ENCODE peak calls at places on chromosomes 11 and 22, in nine cellular contexts. One of them, this sample, is unnamed.

GRCh38 chr22:22618448-22618847 is 26.0 kb upstream of the GGTLC2 start:
- DNase-seq in right lobe of liver: no peak
- DNase-seq in kidney: no peak
- DNase-seq in lung: no peak
- DNase-seq in psoas muscle: no peak
- DNase-seq in cardiac muscle cell: no peak
- DNase-seq in fibroblast of lung: no peak
- DNase-seq in heart right ventricle: no peak
- DNase-seq in left ventricle myocardium inferior: no peak
- DNase-seq in this sample: no peak

GRCh38 chr11:128579790-128580504 is 7.4 kb downstream of the ETS1 start:
- DNase-seq in fibroblast of lung: no peak
- DNase-seq in lung: no peak
- DNase-seq in heart right ventricle: no peak
- DNase-seq in cardiac muscle cell: no peak
- DNase-seq in left ventricle myocardium inferior: no peak
- DNase-seq in right lobe of liver: no peak
- DNase-seq in psoas muscle: no peak
- DNase-seq in kidney: no peak
- DNase-seq in this sample: no peak

GRCh38 chr11:1505480-1505879 is 18.9 kb upstream of the MOB2 start:
- DNase-seq in right lobe of liver: peak
- DNase-seq in cardiac muscle cell: no peak
- DNase-seq in left ventricle myocardium inferior: peak
- DNase-seq in kidney: peak
- DNase-seq in lung: no peak
- DNase-seq in fibroblast of lung: no peak
- DNase-seq in heart right ventricle: no peak
- DNase-seq in psoas muscle: no peak
- DNase-seq in this sample: no peak

GRCh38 chr11:61572913-61573312 is 8.0 kb downstream of the SYT7 start:
- DNase-seq in kidney: no peak
- DNase-seq in left ventricle myocardium inferior: no peak
- DNase-seq in psoas muscle: no peak
- DNase-seq in lung: no peak
- DNase-seq in right lobe of liver: no peak
- DNase-seq in heart right ventricle: no peak
- DNase-seq in cardiac muscle cell: no peak
- DNase-seq in fibroblast of lung: no peak
- DNase-seq in this sample: no peak

GRCh38 chr11:105935791-105936190 is 86.2 kb downstream of the MSANTD4 start:
- DNase-seq in cardiac muscle cell: peak
- DNase-seq in right lobe of liver: no peak
- DNase-seq in left ventricle myocardium inferior: no peak
- DNase-seq in kidney: no peak
- DNase-seq in psoas muscle: no peak
- DNase-seq in lung: no peak
- DNase-seq in heart right ventricle: no peak
- DNase-seq in fibroblast of lung: no peak
- DNase-seq in this sample: peak

GRCh38 chr11:94700631-94701030 is 67.5 kb upstream of the AMOTL1 start:
- DNase-seq in kidney: no peak
- DNase-seq in cardiac muscle cell: no peak
- DNase-seq in right lobe of liver: no peak
- DNase-seq in heart right ventricle: no peak
- DNase-seq in left ventricle myocardium inferior: no peak
- DNase-seq in psoas muscle: no peak
- DNase-seq in fibroblast of lung: no peak
- DNase-seq in lung: no peak
- DNase-seq in this sample: no peak

GRCh38 chr11:6238902-6239301 is at the start of gene CNGA4:
- DNase-seq in heart right ventricle: no peak
- DNase-seq in fibroblast of lung: no peak
- DNase-seq in kidney: no peak
- DNase-seq in right lobe of liver: no peak
- DNase-seq in left ventricle myocardium inferior: no peak
- DNase-seq in psoas muscle: no peak
- DNase-seq in cardiac muscle cell: no peak
- DNase-seq in lung: no peak
- DNase-seq in this sample: no peak

GRCh38 chr11:99932684-99933083 is 754.4 kb upstream of the ARHGAP42 start:
- DNase-seq in fibroblast of lung: no peak
- DNase-seq in kidney: no peak
- DNase-seq in right lobe of liver: no peak
- DNase-seq in heart right ventricle: no peak
- DNase-seq in cardiac muscle cell: no peak
- DNase-seq in left ventricle myocardium inferior: no peak
- DNase-seq in psoas muscle: no peak
- DNase-seq in lung: no peak
- DNase-seq in this sample: no peak

GRCh38 chr11:113369411-113369810 is 18.2 kb upstream of the ANKK1 start:
- DNase-seq in psoas muscle: no peak
- DNase-seq in fibroblast of lung: no peak
- DNase-seq in right lobe of liver: no peak
- DNase-seq in kidney: no peak
- DNase-seq in lung: no peak
- DNase-seq in cardiac muscle cell: no peak
- DNase-seq in heart right ventricle: no peak
- DNase-seq in left ventricle myocardium inferior: no peak
- DNase-seq in this sample: no peak

GRCh38 chr11:109697140-109697843 is 275.3 kb downstream of the C11orf87 start:
- DNase-seq in cardiac muscle cell: peak
- DNase-seq in fibroblast of lung: peak
- DNase-seq in left ventricle myocardium inferior: no peak
- DNase-seq in kidney: no peak
- DNase-seq in heart right ventricle: no peak
- DNase-seq in lung: no peak
- DNase-seq in right lobe of liver: no peak
- DNase-seq in psoas muscle: no peak
- DNase-seq in this sample: peak

GRCh38 chr11:112523477-112523876 is 262.8 kb upstream of the PLET1 start:
- DNase-seq in left ventricle myocardium inferior: peak
- DNase-seq in lung: no peak
- DNase-seq in psoas muscle: no peak
- DNase-seq in cardiac muscle cell: peak
- DNase-seq in right lobe of liver: peak
- DNase-seq in heart right ventricle: peak
- DNase-seq in kidney: no peak
- DNase-seq in fibroblast of lung: no peak
- DNase-seq in this sample: no peak

GRCh38 chr11:92384807-92385206 is 160.2 kb downstream of the FAT3 start:
- DNase-seq in heart right ventricle: no peak
- DNase-seq in cardiac muscle cell: no peak
- DNase-seq in kidney: no peak
- DNase-seq in fibroblast of lung: peak
- DNase-seq in right lobe of liver: no peak
- DNase-seq in psoas muscle: no peak
- DNase-seq in left ventricle myocardium inferior: no peak
- DNase-seq in lung: no peak
- DNase-seq in this sample: no peak

GRCh38 chr11:130831506-130832385 is 84.5 kb downstream of the SNX19 start:
- DNase-seq in cardiac muscle cell: no peak
- DNase-seq in lung: no peak
- DNase-seq in fibroblast of lung: no peak
- DNase-seq in psoas muscle: no peak
- DNase-seq in left ventricle myocardium inferior: no peak
- DNase-seq in kidney: no peak
- DNase-seq in heart right ventricle: no peak
- DNase-seq in right lobe of liver: no peak
- DNase-seq in this sample: no peak

GRCh38 chr11:75480185-75480889 is 45.4 kb downstream of the GDPD5 start:
- DNase-seq in right lobe of liver: no peak
- DNase-seq in lung: no peak
- DNase-seq in psoas muscle: no peak
- DNase-seq in fibroblast of lung: no peak
- DNase-seq in heart right ventricle: no peak
- DNase-seq in kidney: no peak
- DNase-seq in cardiac muscle cell: no peak
- DNase-seq in left ventricle myocardium inferior: no peak
- DNase-seq in this sample: no peak

GRCh38 chr11:66349084-66349386 is 1.6 kb upstream of the B4GAT1 start:
- DNase-seq in lung: no peak
- DNase-seq in cardiac muscle cell: no peak
- DNase-seq in heart right ventricle: no peak
- DNase-seq in psoas muscle: no peak
- DNase-seq in left ventricle myocardium inferior: no peak
- DNase-seq in right lobe of liver: no peak
- DNase-seq in fibroblast of lung: no peak
- DNase-seq in kidney: no peak
- DNase-seq in this sample: no peak

GRCh38 chr11:29159552-29160465 is 857.0 kb downstream of the KCNA4 start:
- DNase-seq in left ventricle myocardium inferior: no peak
- DNase-seq in cardiac muscle cell: peak
- DNase-seq in fibroblast of lung: peak
- DNase-seq in lung: peak
- DNase-seq in heart right ventricle: no peak
- DNase-seq in right lobe of liver: peak
- DNase-seq in psoas muscle: no peak
- DNase-seq in kidney: no peak
- DNase-seq in this sample: peak

GRCh38 chr11:43238341-43238740 is 73.5 kb upstream of the API5 start:
- DNase-seq in left ventricle myocardium inferior: no peak
- DNase-seq in fibroblast of lung: no peak
- DNase-seq in heart right ventricle: no peak
- DNase-seq in right lobe of liver: no peak
- DNase-seq in psoas muscle: no peak
- DNase-seq in cardiac muscle cell: no peak
- DNase-seq in lung: no peak
- DNase-seq in kidney: no peak
- DNase-seq in this sample: no peak

GRCh38 chr22:43066134-43066533 is 23.1 kb downstream of the TTLL1 start:
- DNase-seq in heart right ventricle: peak
- DNase-seq in cardiac muscle cell: no peak
- DNase-seq in left ventricle myocardium inferior: peak
- DNase-seq in fibroblast of lung: no peak
- DNase-seq in lung: no peak
- DNase-seq in kidney: no peak
- DNase-seq in right lobe of liver: no peak
- DNase-seq in psoas muscle: no peak
- DNase-seq in this sample: no peak

DNA sequence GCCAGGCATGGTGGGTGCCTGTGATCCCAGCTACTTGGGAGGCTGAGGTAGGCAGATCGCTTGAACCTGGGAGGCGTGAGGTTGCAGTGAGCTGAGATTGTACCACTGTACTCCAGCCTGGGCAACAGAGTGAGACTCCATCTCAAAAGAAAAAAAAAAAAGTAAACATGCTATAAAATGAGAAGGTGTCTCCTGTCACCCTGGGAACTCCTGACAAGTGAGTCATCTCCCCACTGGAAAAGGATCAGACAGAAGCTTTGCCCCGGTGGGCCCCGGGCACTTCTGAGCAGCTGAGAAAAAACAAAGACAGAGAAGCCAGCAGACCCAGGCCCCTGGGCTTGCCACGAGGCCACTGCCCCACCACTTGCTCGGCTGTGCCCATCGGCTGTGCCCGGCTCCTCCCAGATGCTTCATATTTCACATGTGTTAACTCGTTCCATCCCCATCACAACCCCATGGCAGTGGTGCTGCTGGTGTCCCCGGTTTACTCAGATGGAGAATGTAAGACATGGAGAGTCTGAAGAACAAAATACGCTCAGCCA is 22.3 kb downstream of the TTLL1 start:
- DNase-seq in right lobe of liver: no peak
- DNase-seq in cardiac muscle cell: no peak
- DNase-seq in left ventricle myocardium inferior: no peak
- DNase-seq in psoas muscle: no peak
- DNase-seq in heart right ventricle: no peak
- DNase-seq in kidney: no peak
- DNase-seq in lung: no peak
- DNase-seq in fibroblast of lung: peak
- DNase-seq in this sample: peak
- H3K27ac ChIP-seq in right lobe of liver: no peak
- H3K27ac ChIP-seq in cardiac muscle cell: no peak
- H3K27ac ChIP-seq in left ventricle myocardium inferior: no peak
- H3K27ac ChIP-seq in psoas muscle: no peak
- H3K27ac ChIP-seq in heart right ventricle: no peak
- H3K27ac ChIP-seq in kidney: no peak
- H3K27ac ChIP-seq in lung: no peak
- H3K27ac ChIP-seq in fibroblast of lung: no peak
- H3K27ac ChIP-seq in this sample: peak

GRCh38 chr22:49567894-49568750 is 259.6 kb downstream of the BRD1 start:
- DNase-seq in psoas muscle: no peak
- DNase-seq in lung: no peak
- DNase-seq in fibroblast of lung: no peak
- DNase-seq in kidney: peak
- DNase-seq in cardiac muscle cell: no peak
- DNase-seq in left ventricle myocardium inferior: no peak
- DNase-seq in right lobe of liver: peak
- DNase-seq in heart right ventricle: no peak
- DNase-seq in this sample: no peak
- H3K27ac ChIP-seq in psoas muscle: no peak
- H3K27ac ChIP-seq in lung: no peak
- H3K27ac ChIP-seq in fibroblast of lung: no peak
- H3K27ac ChIP-seq in kidney: no peak
- H3K27ac ChIP-seq in cardiac muscle cell: no peak
- H3K27ac ChIP-seq in left ventricle myocardium inferior: no peak
- H3K27ac ChIP-seq in right lobe of liver: no peak
- H3K27ac ChIP-seq in heart right ventricle: no peak
- H3K27ac ChIP-seq in this sample: no peak

GRCh38 chr11:22078063-22078462 is 114.8 kb upstream of the ANO5 start:
- DNase-seq in fibroblast of lung: no peak
- DNase-seq in lung: no peak
- DNase-seq in heart right ventricle: no peak
- DNase-seq in left ventricle myocardium inferior: no peak
- DNase-seq in psoas muscle: no peak
- DNase-seq in kidney: no peak
- DNase-seq in right lobe of liver: no peak
- DNase-seq in cardiac muscle cell: no peak
- DNase-seq in this sample: no peak

GRCh38 chr11:22082178-22082577 is 110.7 kb upstream of the ANO5 start:
- DNase-seq in left ventricle myocardium inferior: no peak
- DNase-seq in psoas muscle: no peak
- DNase-seq in fibroblast of lung: no peak
- DNase-seq in right lobe of liver: no peak
- DNase-seq in lung: no peak
- DNase-seq in heart right ventricle: no peak
- DNase-seq in kidney: no peak
- DNase-seq in cardiac muscle cell: no peak
- DNase-seq in this sample: no peak

GRCh38 chr11:22079133-22079847 is 113.6 kb upstream of the ANO5 start:
- DNase-seq in right lobe of liver: no peak
- DNase-seq in kidney: no peak
- DNase-seq in cardiac muscle cell: peak
- DNase-seq in fibroblast of lung: no peak
- DNase-seq in psoas muscle: no peak
- DNase-seq in heart right ventricle: no peak
- DNase-seq in left ventricle myocardium inferior: no peak
- DNase-seq in lung: no peak
- DNase-seq in this sample: no peak

GRCh38 chr11:22076215-22076930 is 116.5 kb upstream of the ANO5 start:
- DNase-seq in lung: no peak
- DNase-seq in heart right ventricle: no peak
- DNase-seq in fibroblast of lung: no peak
- DNase-seq in right lobe of liver: no peak
- DNase-seq in kidney: no peak
- DNase-seq in left ventricle myocardium inferior: no peak
- DNase-seq in psoas muscle: no peak
- DNase-seq in cardiac muscle cell: no peak
- DNase-seq in this sample: no peak
- H3K27ac ChIP-seq in lung: no peak
- H3K27ac ChIP-seq in heart right ventricle: no peak
- H3K27ac ChIP-seq in fibroblast of lung: no peak
- H3K27ac ChIP-seq in right lobe of liver: peak
- H3K27ac ChIP-seq in kidney: no peak
- H3K27ac ChIP-seq in left ventricle myocardium inferior: no peak
- H3K27ac ChIP-seq in psoas muscle: no peak
- H3K27ac ChIP-seq in cardiac muscle cell: no peak
- H3K27ac ChIP-seq in this sample: no peak

GRCh38 chr11:282171-282570 is 4.0 kb downstream of the NLRP6 start:
- DNase-seq in right lobe of liver: no peak
- DNase-seq in psoas muscle: no peak
- DNase-seq in lung: no peak
- DNase-seq in fibroblast of lung: no peak
- DNase-seq in heart right ventricle: no peak
- DNase-seq in left ventricle myocardium inferior: no peak
- DNase-seq in kidney: peak
- DNase-seq in cardiac muscle cell: no peak
- DNase-seq in this sample: no peak
- H3K27ac ChIP-seq in right lobe of liver: no peak
- H3K27ac ChIP-seq in psoas muscle: no peak
- H3K27ac ChIP-seq in lung: no peak
- H3K27ac ChIP-seq in fibroblast of lung: no peak
- H3K27ac ChIP-seq in heart right ventricle: no peak
- H3K27ac ChIP-seq in left ventricle myocardium inferior: no peak
- H3K27ac ChIP-seq in kidney: no peak
- H3K27ac ChIP-seq in cardiac muscle cell: no peak
- H3K27ac ChIP-seq in this sample: no peak

This sample was measured in HCT116.